ENCODE peak calls at places on chromosomes 11 and 22, in nine cellular contexts. H is IMR-90, O is ovary, Z is H1, J is esophagus muscularis mucosa, P is A549, U is heart left ventricle, R is K562, Q is adrenal gland. K is an unnamed sample.

GRCh38 chr11:123653997-123654565 is 343 bp downstream of the SCN3B start:
- DNase-seq in J (no peak), R (peak), Q (peak), Z (peak), U (peak), P (peak), H (peak), O (peak), K (peak)

GRCh38 chr22:47192106-47192650 is 429.7 kb downstream of the TBC1D22A start:
- DNase-seq in H (no peak), P (no peak), U (peak), Z (no peak), R (no peak), O (no peak), Q (peak), J (no peak), K (no peak)

GRCh38 chr11:124167852-124168251 is 15.3 kb upstream of the OR10D3 start:
- DNase-seq in J (no peak), O (no peak), H (no peak), Q (no peak), Z (no peak), U (no peak), P (no peak), R (no peak), K (no peak)

GRCh38 chr11:22677153-22677890 is 10.9 kb downstream of the GAS2 start:
- DNase-seq in Z (no peak), P (no peak), H (no peak), U (no peak), J (no peak), Q (no peak), R (no peak), O (no peak), K (no peak)

GRCh38 chr22:30829901-30830550 is 135.4 kb downstream of the OSBP2 start:
- DNase-seq in Q (no peak), O (no peak), J (no peak), R (no peak), U (no peak), Z (peak), P (peak), H (peak), K (no peak)

GRCh38 chr11:4066960-4067359 is 27.6 kb upstream of the RRM1 start:
- DNase-seq in O (no peak), Z (no peak), Q (no peak), J (peak), H (no peak), P (no peak), R (no peak), U (no peak), K (no peak)

GRCh38 chr11:15745266-15745665 is 611.1 kb downstream of the SOX6 start:
- DNase-seq in J (no peak), H (peak), U (no peak), P (no peak), O (no peak), Z (no peak), Q (no peak), R (no peak), K (no peak)

GRCh38 chr11:13891911-13892310 is 70.6 kb upstream of the SPON1 start:
- DNase-seq in Z (no peak), P (no peak), Q (no peak), J (no peak), O (no peak), H (no peak), R (no peak), U (no peak), K (no peak)

GRCh38 chr11:120925944-120926343 is 98.0 kb upstream of the TBCEL start:
- DNase-seq in P (no peak), O (no peak), Z (no peak), H (no peak), Q (no peak), U (no peak), J (no peak), R (no peak), K (no peak)

GRCh38 chr11:44623716-44624491 is 58.4 kb downstream of the CD82 start:
- DNase-seq in P (no peak), U (no peak), H (peak), O (peak), Z (peak), J (peak), Q (peak), R (no peak), K (no peak)

GRCh38 chr11:122743949-122744876 is 88.7 kb downstream of the UBASH3B start:
- DNase-seq in P (no peak), U (no peak), O (no peak), Q (peak), H (no peak), Z (no peak), J (no peak), R (no peak), K (no peak)

GRCh38 chr11:68342459-68343158 is 30.2 kb downstream of the LRP5 start:
- DNase-seq in Q (no peak), H (no peak), R (no peak), J (no peak), O (no peak), P (no peak), U (no peak), Z (peak), K (peak)

GRCh38 chr11:118660646-118661424 is 18.6 kb downstream of the TREH start:
- DNase-seq in P (no peak), H (no peak), R (no peak), O (no peak), U (peak), Z (no peak), Q (peak), J (no peak), K (no peak)

GRCh38 chr11:57340228-57340627 is 2.1 kb downstream of the P2RX3 start:
- DNase-seq in Z (no peak), P (no peak), U (no peak), H (no peak), R (peak), Q (no peak), J (no peak), O (no peak), K (no peak)

GRCh38 chr11:65606876-65607613 is 7.0 kb downstream of the MAP3K11 start:
- DNase-seq in R (peak), Z (peak), O (peak), Q (peak), P (peak), J (peak), U (peak), H (peak), K (peak)

GRCh38 chr11:70020336-70021214 is 57.5 kb upstream of the ANO1 start:
- DNase-seq in R (peak), Z (no peak), Q (no peak), O (no peak), J (no peak), U (no peak), P (no peak), H (peak), K (peak)

GRCh38 chr11:25566298-25567200 is 765.4 kb upstream of the ANO3 start:
- DNase-seq in J (no peak), P (no peak), U (no peak), H (no peak), R (no peak), O (peak), Q (peak), Z (no peak), K (peak)

GRCh38 chr11:82606738-82607137 is 126.9 kb downstream of the FAM181B start:
- DNase-seq in R (no peak), Q (no peak), U (no peak), H (no peak), P (no peak), Z (no peak), O (no peak), J (no peak), K (no peak)

GRCh38 chr11:67318239-67318555 is 14.9 kb downstream of the SSH3 start:
- DNase-seq in P (peak), O (no peak), J (no peak), Q (no peak), R (peak), U (no peak), H (no peak), Z (no peak), K (no peak)

GRCh38 chr11:12587333-12587997 is 86.8 kb upstream of the TEAD1 start:
- DNase-seq in Z (no peak), U (no peak), H (peak), Q (no peak), J (no peak), O (no peak), P (no peak), R (no peak), K (no peak)

GRCh38 chr11:76225122-76225584 is 18.9 kb upstream of the WNT11 start:
- DNase-seq in U (peak), J (no peak), P (no peak), R (no peak), O (no peak), Z (no peak), H (no peak), Q (no peak), K (no peak)

GRCh38 chr22:47593911-47594311 is 831.5 kb downstream of the TBC1D22A start:
- DNase-seq in Z (no peak), J (peak), Q (no peak), O (no peak), U (no peak), H (no peak), R (no peak), P (no peak), K (no peak)

GRCh38 chr11:59769086-59769485 is 13.9 kb downstream of the STX3 start:
- DNase-seq in J (no peak), P (no peak), Q (no peak), R (peak), U (no peak), O (no peak), Z (no peak), H (no peak), K (no peak)

GRCh38 chr22:31334329-31334728 is 11.8 kb downstream of the PATZ1 start:
- DNase-seq in H (no peak), J (no peak), R (no peak), Q (no peak), U (no peak), O (no peak), P (no peak), Z (no peak), K (no peak)

GRCh38 chr11:87971354-87971753 is 203.9 kb downstream of the RAB38 start:
- DNase-seq in U (no peak), J (no peak), P (no peak), Q (no peak), R (no peak), Z (no peak), O (no peak), H (no peak), K (no peak)

GRCh38 chr11:30387891-30388861 is 65.3 kb downstream of the ARL14EP start:
- DNase-seq in H (no peak), Q (no peak), U (no peak), R (no peak), O (no peak), Z (no peak), J (no peak), P (no peak), K (no peak)

GRCh38 chr22:43303751-43304150 is 39.4 kb downstream of the SCUBE1 start:
- DNase-seq in R (no peak), O (no peak), H (no peak), Q (no peak), J (no peak), Z (no peak), U (no peak), P (no peak), K (no peak)

GRCh38 chr11:2908130-2908529 is 21.1 kb downstream of the PHLDA2 start:
- DNase-seq in U (no peak), Z (no peak), R (no peak), H (no peak), Q (no peak), J (no peak), O (no peak), P (no peak), K (no peak)

GRCh38 chr22:50070366-50070765 is 12.3 kb upstream of the TTLL8 start:
- DNase-seq in Q (no peak), O (no peak), Z (no peak), J (no peak), P (no peak), U (no peak), R (no peak), H (no peak), K (no peak)

DNA sequence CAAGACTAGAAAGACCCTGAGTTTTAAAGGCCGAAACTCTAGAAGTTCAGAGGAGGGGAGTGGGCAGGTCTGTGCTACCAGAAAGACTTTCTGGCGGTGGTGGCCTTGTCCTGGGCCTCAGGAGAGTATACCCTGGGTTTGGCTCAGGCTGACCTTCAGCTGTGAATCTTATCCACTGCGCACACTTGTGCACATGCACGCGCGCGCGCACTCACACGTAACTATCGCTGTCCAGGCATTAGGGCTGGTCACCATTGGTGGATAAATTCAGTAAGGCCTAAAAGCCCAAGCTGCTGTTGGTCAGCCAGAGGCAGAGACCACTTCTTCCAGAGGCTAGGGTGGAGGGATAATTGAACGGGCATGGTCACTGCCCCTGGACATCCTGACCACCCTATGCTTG is 25.1 kb downstream of the ARHGEF17 start:
- DNase-seq in H (no peak), Q (no peak), U (no peak), R (no peak), O (no peak), J (no peak), P (no peak), Z (no peak), K (no peak)
- H3K27ac ChIP-seq in H (peak), Q (peak), U (no peak), R (no peak), O (no peak), J (peak), P (peak), Z (no peak), K (peak)

GRCh38 chr11:41040474-41040873 is 419.0 kb downstream of the LRRC4C start:
- DNase-seq in P (no peak), Z (no peak), R (no peak), O (no peak), U (no peak), Q (no peak), J (no peak), H (no peak), K (no peak)
- TF ChIP-seq POLR2A in P (no peak), Z (no peak), R (no peak), O (no peak), U (no peak), Q (no peak), J (no peak), H (no peak), K (no peak)

GRCh38 chr11:73889019-73889418 is 12.2 kb downstream of the PAAF1 start:
- DNase-seq in Q (no peak), P (no peak), Z (no peak), O (no peak), R (no peak), J (no peak), U (no peak), H (peak), K (no peak)

GRCh38 chr11:73894725-73895335 is 18.0 kb downstream of the PAAF1 start:
- DNase-seq in Q (no peak), H (peak), P (no peak), J (no peak), U (no peak), R (no peak), O (no peak), Z (no peak), K (no peak)
- TF ChIP-seq CTCF in Q (no peak), H (no peak), P (no peak), J (no peak), U (no peak), R (no peak), O (no peak), Z (no peak), K (no peak)

DNA sequence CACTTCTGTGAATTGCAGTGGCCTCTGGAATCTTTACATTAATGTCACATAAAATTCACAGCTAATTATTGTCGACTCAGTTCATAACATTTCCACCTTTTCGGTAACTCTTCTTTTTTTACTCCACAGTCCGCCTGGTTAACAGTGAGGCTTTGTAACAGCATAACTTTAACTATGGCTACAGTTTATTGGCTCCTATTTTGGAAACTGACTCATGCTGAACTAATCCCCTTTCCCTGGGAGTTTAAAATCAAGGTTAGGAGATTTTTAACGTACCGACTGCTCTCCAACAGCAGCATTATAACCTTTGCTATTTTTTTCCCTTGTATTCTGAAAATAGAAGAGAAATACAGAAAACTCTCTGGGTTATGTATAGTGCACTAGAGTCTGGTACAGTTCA is 3.2 kb upstream of the POGLUT3 start:
- DNase-seq in O (no peak), H (peak), U (no peak), Z (no peak), Q (no peak), R (no peak), J (no peak), P (no peak), K (no peak)
- H3K27ac ChIP-seq in O (no peak), H (no peak), U (no peak), Z (no peak), Q (no peak), R (peak), J (no peak), P (no peak), K (no peak)

GRCh38 chr11:1514349-1515061 is 27.9 kb upstream of the MOB2 start:
- DNase-seq in Z (no peak), P (no peak), R (no peak), U (peak), J (no peak), O (peak), H (no peak), Q (no peak), K (no peak)
- TF ChIP-seq POLR2A in Z (no peak), P (no peak), R (no peak), U (no peak), J (no peak), O (no peak), H (no peak), Q (no peak), K (no peak)

DNA sequence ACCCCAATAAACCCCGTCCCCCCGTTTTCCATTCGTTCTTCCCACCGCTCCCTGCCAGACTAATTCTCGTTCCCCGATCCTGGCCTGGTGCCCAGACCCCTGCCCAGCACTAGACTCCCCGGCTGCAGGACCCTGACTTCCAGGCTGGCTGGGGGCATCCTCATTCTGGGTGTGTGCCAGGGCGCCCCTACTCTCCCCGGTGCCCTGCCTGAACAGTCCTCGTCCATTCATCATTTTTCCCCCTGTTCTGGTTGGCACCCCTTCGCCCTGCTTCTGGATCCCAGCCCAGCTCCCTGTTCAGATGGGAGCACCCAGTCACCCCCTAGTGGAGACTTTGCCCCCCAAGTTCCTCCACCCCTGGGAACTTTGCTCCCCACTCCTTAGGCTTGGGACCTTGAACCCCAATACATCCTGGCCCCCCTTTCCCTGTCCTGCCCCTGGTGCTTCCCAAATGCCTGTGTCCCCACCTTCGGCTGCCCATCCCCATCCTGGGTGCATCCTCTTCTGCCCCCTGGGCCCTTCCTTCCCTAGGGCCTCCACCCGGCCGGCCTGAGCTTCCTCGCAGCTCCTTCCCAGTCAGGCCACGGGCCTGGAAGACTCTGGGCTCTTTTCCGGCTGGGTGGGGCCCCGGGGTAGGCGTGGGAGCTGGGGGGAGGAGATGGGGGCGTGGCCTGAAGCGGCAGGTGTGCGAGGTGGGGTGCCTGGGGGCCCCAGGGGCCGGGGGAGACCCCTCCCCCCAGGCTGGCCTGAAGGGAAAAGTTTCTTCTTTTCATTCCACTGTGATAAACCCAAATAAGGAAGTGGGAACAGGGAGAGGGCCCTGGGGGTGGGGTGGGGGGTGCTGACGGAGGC is 882 bp downstream of the PLCB3 start:
- DNase-seq in R (peak), Z (peak), Q (no peak), P (peak), J (no peak), H (no peak), U (no peak), O (peak), K (no peak)
- TF ChIP-seq CTCF in R (peak), Z (no peak), Q (no peak), P (peak), J (peak), H (peak), U (no peak), O (peak), K (no peak)